ENCODE peak calls at places on chromosome 2, in four cellular contexts. U, E, C and M are unnamed samples.

GRCh38 chr2:27019459-27020336 is 13.1 kb upstream of the TMEM214 start:
- DNase-seq in C (no peak), U (no peak), E (no peak), M (no peak)

GRCh38 chr2:138012082-138012481 is 47.8 kb downstream of the HNMT start:
- DNase-seq in U (no peak), E (no peak), C (no peak), M (no peak)

GRCh38 chr2:75241696-75242095 is 42.4 kb upstream of the TACR1 start:
- DNase-seq in C (no peak), E (peak), U (no peak), M (no peak)

GRCh38 chr2:16675781-16676180 is 10.1 kb upstream of the CYRIA start:
- DNase-seq in C (no peak), U (no peak), E (no peak), M (no peak)

GRCh38 chr2:19675856-19676460 is 225.8 kb downstream of the TTC32 start:
- DNase-seq in U (no peak), E (no peak), C (no peak), M (no peak)

GRCh38 chr2:139790807-139791206 is 1010.6 kb upstream of the NXPH2 start:
- DNase-seq in E (no peak), C (no peak), U (no peak), M (no peak)

GRCh38 chr2:237904806-237905599 is 45.6 kb downstream of the RAMP1 start:
- DNase-seq in E (no peak), C (peak), U (peak), M (no peak)

GRCh38 chr2:162297925-162298552 is 20.4 kb downstream of the IFIH1 start:
- DNase-seq in U (no peak), E (peak), C (no peak), M (peak)

GRCh38 chr2:47539228-47539627 is 136.3 kb downstream of the MSH2 start:
- DNase-seq in E (no peak), C (no peak), U (no peak), M (no peak)

GRCh38 chr2:238700506-238701050 is 147.3 kb upstream of the TWIST2 start:
- DNase-seq in U (no peak), E (no peak), C (no peak), M (no peak)

GRCh38 chr2:61928816-61929471 is 23.5 kb downstream of the COMMD1 start:
- DNase-seq in E (peak), C (no peak), U (no peak), M (no peak)

GRCh38 chr2:115484983-115485382 is 1042.5 kb downstream of the DPP10 start:
- DNase-seq in U (no peak), C (no peak), E (no peak), M (no peak)

GRCh38 chr2:219612605-219613286 is 14.7 kb upstream of the SLC4A3 start:
- DNase-seq in E (no peak), C (no peak), U (no peak), M (no peak)

GRCh38 chr2:30710461-30710860 is 96.8 kb downstream of the CAPN13 start:
- DNase-seq in E (no peak), U (no peak), C (no peak), M (no peak)

GRCh38 chr2:18788590-18788989 is 199.2 kb upstream of the NT5C1B start:
- DNase-seq in E (no peak), U (peak), C (no peak), M (peak)

GRCh38 chr2:205998601-205999000 is 87.4 kb downstream of the INO80D start:
- DNase-seq in E (no peak), C (no peak), U (no peak), M (no peak)

GRCh38 chr2:195535911-195536522 is 121.0 kb upstream of the SLC39A10 start:
- DNase-seq in C (no peak), E (no peak), U (no peak), M (peak)

GRCh38 chr2:7037340-7038333 is 120.4 kb downstream of the RNF144A start:
- DNase-seq in E (peak), U (peak), C (peak), M (peak)

GRCh38 chr2:126649101-126649500 is 6.9 kb upstream of the GYPC start:
- DNase-seq in U (no peak), E (no peak), C (no peak), M (no peak)

GRCh38 chr2:27282892-27283291 is 663 bp downstream of the TRIM54 start:
- DNase-seq in C (no peak), E (peak), U (no peak), M (peak)

GRCh38 chr2:233976690-233977294 is 59.6 kb downstream of the TRPM8 start:
- DNase-seq in E (peak), C (no peak), U (no peak), M (no peak)

GRCh38 chr2:75752828-75753227 is 42.1 kb upstream of the GCFC2 start:
- DNase-seq in U (no peak), E (no peak), C (no peak), M (no peak)

GRCh38 chr2:177830881-177831386 is 241.6 kb downstream of the PDE11A start:
- DNase-seq in C (no peak), E (no peak), U (no peak), M (no peak)

GRCh38 chr2:26613241-26614204 is 27.6 kb downstream of the CIB4 start:
- DNase-seq in E (no peak), U (peak), C (peak), M (peak)

GRCh38 chr2:25651066-25651465 is 22.3 kb downstream of the DTNB start:
- DNase-seq in C (no peak), E (no peak), U (no peak), M (no peak)

GRCh38 chr2:19649107-19649506 is 252.7 kb downstream of the TTC32 start:
- DNase-seq in E (no peak), C (no peak), U (no peak), M (no peak)

GRCh38 chr2:50347355-50348044 is 684.4 kb downstream of the NRXN1 start:
- DNase-seq in C (no peak), U (no peak), E (no peak), M (no peak)

GRCh38 chr2:240961878-240962277 is 36.5 kb upstream of the SNED1 start:
- DNase-seq in E (no peak), U (no peak), C (no peak), M (no peak)

GRCh38 chr2:238487652-238488346 is 61.1 kb downstream of the ASB1 start:
- DNase-seq in C (no peak), U (no peak), E (no peak), M (no peak)

GRCh38 chr2:146927080-146927714 is 917.6 kb upstream of the ACVR2A start:
- DNase-seq in C (peak), E (peak), U (peak), M (peak)

GRCh38 chr2:3463914-3464313 is 55.4 kb downstream of the ADI1 start:
- DNase-seq in C (no peak), U (no peak), E (no peak), M (no peak)

GRCh38 chr2:113979172-113980128 is 89.6 kb downstream of the ACTR3 start:
- DNase-seq in C (no peak), U (peak), E (no peak), M (no peak)

GRCh38 chr2:121530210-121530562 is 494 bp upstream of the RNU4ATAC start:
- DNase-seq in E (peak), C (no peak), U (peak), M (peak)

GRCh38 chr2:42927334-42928160 is 135.2 kb upstream of the HAAO start:
- DNase-seq in E (peak), U (peak), C (no peak), M (no peak)

GRCh38 chr2:20225294-20226151 is 593 bp upstream of the SDC1 start:
- DNase-seq in E (peak), C (no peak), U (no peak), M (peak)

GRCh38 chr2:9739508-9739907 is 103.8 kb upstream of the TAF1B start:
- DNase-seq in U (peak), C (no peak), E (no peak), M (peak)

GRCh38 chr2:71151620-71152019 is 21.2 kb downstream of the MPHOSPH10 start:
- DNase-seq in E (no peak), U (no peak), C (no peak), M (no peak)